ENCODE peak calls at places on chromosomes 5 and 9, in five cellular contexts. One of them, this sample, is unnamed.

GRCh38 chr9:32672478-32672877 is 37.0 kb upstream of the TAF1L start:
- DNase-seq in dorsolateral prefrontal cortex: no peak
- DNase-seq in tibial artery: no peak
- DNase-seq in astrocyte: peak; percentile 99
- DNase-seq in GM13977: no peak
- DNase-seq in this sample: no peak

GRCh38 chr9:132538071-132538470 is 44.3 kb upstream of the BARHL1 start:
- DNase-seq in tibial artery: no peak
- DNase-seq in GM13977: no peak
- DNase-seq in dorsolateral prefrontal cortex: no peak
- DNase-seq in astrocyte: no peak
- DNase-seq in this sample: no peak

GRCh38 chr9:138017200-138017599 is 139.6 kb downstream of the CACNA1B start:
- DNase-seq in GM13977: no peak
- DNase-seq in tibial artery: no peak
- DNase-seq in astrocyte: no peak
- DNase-seq in dorsolateral prefrontal cortex: no peak
- DNase-seq in this sample: no peak

GRCh38 chr9:114238919-114239879 is 83.7 kb upstream of the ORM1 start:
- DNase-seq in tibial artery: no peak
- DNase-seq in astrocyte: peak; percentile 80
- DNase-seq in dorsolateral prefrontal cortex: peak; percentile 38
- DNase-seq in GM13977: peak; percentile 46
- DNase-seq in this sample: no peak

GRCh38 chr5:67817652-67818051 is 397.9 kb upstream of the PIK3R1 start:
- DNase-seq in dorsolateral prefrontal cortex: no peak
- DNase-seq in astrocyte: no peak
- DNase-seq in tibial artery: no peak
- DNase-seq in GM13977: no peak
- DNase-seq in this sample: no peak

GRCh38 chr5:117889592-117889991 is 1098.8 kb downstream of the DTWD2 start:
- DNase-seq in tibial artery: no peak
- DNase-seq in dorsolateral prefrontal cortex: no peak
- DNase-seq in astrocyte: no peak
- DNase-seq in GM13977: no peak
- DNase-seq in this sample: no peak

GRCh38 chr9:99128133-99128406 is 23.2 kb downstream of the TGFBR1 start:
- DNase-seq in astrocyte: no peak
- DNase-seq in tibial artery: no peak
- DNase-seq in dorsolateral prefrontal cortex: no peak
- DNase-seq in GM13977: no peak
- DNase-seq in this sample: no peak

GRCh38 chr5:175842506-175842905 is 28.9 kb upstream of the CPLX2 start:
- DNase-seq in dorsolateral prefrontal cortex: no peak
- DNase-seq in GM13977: no peak
- DNase-seq in astrocyte: no peak
- DNase-seq in tibial artery: no peak
- DNase-seq in this sample: no peak

GRCh38 chr5:8628521-8628920 is 759.6 kb downstream of the MTRR start:
- DNase-seq in astrocyte: no peak
- DNase-seq in GM13977: no peak
- DNase-seq in tibial artery: no peak
- DNase-seq in dorsolateral prefrontal cortex: no peak
- DNase-seq in this sample: no peak

GRCh38 chr9:107373809-107374208 is 90.7 kb downstream of the RAD23B start:
- DNase-seq in tibial artery: no peak
- DNase-seq in dorsolateral prefrontal cortex: no peak
- DNase-seq in astrocyte: no peak
- DNase-seq in GM13977: no peak
- DNase-seq in this sample: no peak

GRCh38 chr9:94232428-94232827 is 26.7 kb upstream of the ZNF169 start:
- DNase-seq in tibial artery: no peak
- DNase-seq in GM13977: no peak
- DNase-seq in astrocyte: no peak
- DNase-seq in dorsolateral prefrontal cortex: no peak
- DNase-seq in this sample: no peak

GRCh38 chr5:180467989-180468731 is 26.0 kb upstream of the CNOT6 start:
- DNase-seq in GM13977: no peak
- DNase-seq in dorsolateral prefrontal cortex: no peak
- DNase-seq in tibial artery: no peak
- DNase-seq in astrocyte: no peak
- DNase-seq in this sample: no peak

GRCh38 chr5:38420691-38421395 is 135.6 kb downstream of the LIFR start:
- DNase-seq in tibial artery: peak; percentile 55
- DNase-seq in dorsolateral prefrontal cortex: peak; percentile 67
- DNase-seq in astrocyte: peak; percentile 36
- DNase-seq in GM13977: peak; percentile 35
- DNase-seq in this sample: peak; percentile 25

GRCh38 chr9:72203205-72203803 is 54.1 kb downstream of the GDA start:
- DNase-seq in dorsolateral prefrontal cortex: no peak
- DNase-seq in astrocyte: no peak
- DNase-seq in GM13977: peak; percentile 39
- DNase-seq in tibial artery: no peak
- DNase-seq in this sample: peak; percentile 39

GRCh38 chr5:140217299-140218026 is 42.5 kb downstream of the CYSTM1 start:
- DNase-seq in dorsolateral prefrontal cortex: no peak
- DNase-seq in GM13977: no peak
- DNase-seq in tibial artery: no peak
- DNase-seq in astrocyte: no peak
- DNase-seq in this sample: no peak

GRCh38 chr5:91379602-91380490 is 3.3 kb downstream of the ARRDC3 start:
- DNase-seq in GM13977: peak; percentile 90
- DNase-seq in dorsolateral prefrontal cortex: peak; percentile 93
- DNase-seq in tibial artery: peak; percentile 92
- DNase-seq in astrocyte: peak; percentile 72
- DNase-seq in this sample: peak; percentile 91

GRCh38 chr5:132103380-132103951 is 29.9 kb downstream of the CSF2 start:
- DNase-seq in tibial artery: peak; percentile 90
- DNase-seq in dorsolateral prefrontal cortex: no peak
- DNase-seq in astrocyte: peak; percentile 93
- DNase-seq in GM13977: peak; percentile 75
- DNase-seq in this sample: peak; percentile 80

GRCh38 chr9:111483419-111483861 is 743 bp downstream of the ECPAS start:
- DNase-seq in dorsolateral prefrontal cortex: no peak
- DNase-seq in astrocyte: no peak
- DNase-seq in tibial artery: no peak
- DNase-seq in GM13977: peak; percentile 84
- DNase-seq in this sample: peak; percentile 88

GRCh38 chr5:32713396-32714381 is 2.6 kb downstream of the NPR3 start:
- DNase-seq in tibial artery: peak; percentile 46
- DNase-seq in dorsolateral prefrontal cortex: no peak
- DNase-seq in GM13977: peak; percentile 28
- DNase-seq in astrocyte: no peak
- DNase-seq in this sample: peak; percentile 34

GRCh38 chr9:36386396-36386795 is 13.7 kb downstream of the RNF38 start:
- DNase-seq in astrocyte: no peak
- DNase-seq in tibial artery: no peak
- DNase-seq in GM13977: no peak
- DNase-seq in dorsolateral prefrontal cortex: no peak
- DNase-seq in this sample: no peak

GRCh38 chr9:129336601-129337286 is 158.7 kb upstream of the IER5L start:
- DNase-seq in astrocyte: peak; percentile 85
- DNase-seq in tibial artery: no peak
- DNase-seq in dorsolateral prefrontal cortex: peak; percentile 46
- DNase-seq in GM13977: peak; percentile 61
- DNase-seq in this sample: peak; percentile 59

GRCh38 chr5:68137451-68138190 is 77.9 kb upstream of the PIK3R1 start:
- DNase-seq in GM13977: no peak
- DNase-seq in tibial artery: no peak
- DNase-seq in astrocyte: peak; percentile 72
- DNase-seq in dorsolateral prefrontal cortex: no peak
- DNase-seq in this sample: no peak

GRCh38 chr5:123089572-123089970 is 530 bp downstream of the PRDM6 start:
- DNase-seq in astrocyte: no peak
- DNase-seq in GM13977: peak; percentile 51
- DNase-seq in dorsolateral prefrontal cortex: no peak
- DNase-seq in tibial artery: peak; percentile 34
- DNase-seq in this sample: peak; percentile 41

GRCh38 chr5:2186472-2187015 is 303.8 kb upstream of the IRX4 start:
- DNase-seq in GM13977: no peak
- DNase-seq in dorsolateral prefrontal cortex: peak; percentile 20
- DNase-seq in tibial artery: no peak
- DNase-seq in astrocyte: no peak
- DNase-seq in this sample: no peak

GRCh38 chr9:122116448-122117173 is 23.5 kb upstream of the TTLL11 start:
- DNase-seq in astrocyte: no peak
- DNase-seq in GM13977: no peak
- DNase-seq in tibial artery: no peak
- DNase-seq in dorsolateral prefrontal cortex: no peak
- DNase-seq in this sample: no peak

GRCh38 chr9:34490760-34491159 is 32.0 kb downstream of the ENHO start:
- DNase-seq in astrocyte: no peak
- DNase-seq in dorsolateral prefrontal cortex: no peak
- DNase-seq in tibial artery: no peak
- DNase-seq in GM13977: no peak
- DNase-seq in this sample: no peak

DNA sequence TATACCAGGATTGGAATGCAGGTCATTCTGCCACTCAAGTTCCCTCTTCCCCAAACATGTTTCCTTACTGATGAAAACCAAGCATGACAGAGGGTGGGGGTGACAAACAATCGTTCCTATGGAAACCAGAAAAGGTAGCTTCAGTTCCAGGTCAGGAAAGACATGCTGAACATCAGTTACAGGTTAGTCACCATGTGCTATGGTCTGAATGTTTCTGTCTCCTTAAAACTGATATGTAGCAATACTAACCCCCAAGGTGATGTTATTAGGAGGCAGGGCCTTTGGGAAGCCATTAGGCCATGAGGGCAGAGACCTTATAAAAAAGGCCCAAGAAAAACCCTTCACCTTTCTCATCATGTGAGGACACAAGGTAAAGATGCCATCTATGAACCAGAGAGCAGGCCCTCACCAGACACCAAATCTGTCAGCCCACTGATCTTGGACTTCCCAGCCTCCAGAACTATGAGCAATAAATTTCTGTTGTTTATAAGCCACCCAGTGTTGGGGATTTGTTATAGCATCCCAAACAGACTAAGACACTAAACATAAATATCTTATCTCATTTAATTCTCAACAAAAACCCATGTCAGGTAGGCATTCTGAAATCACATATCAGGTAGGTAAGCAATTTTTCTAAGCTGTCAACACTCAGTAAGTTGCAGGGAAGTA is 15.7 kb upstream of the SH3RF2 start:
- DNase-seq in tibial artery: no peak
- DNase-seq in dorsolateral prefrontal cortex: no peak
- DNase-seq in astrocyte: no peak
- DNase-seq in GM13977: no peak
- DNase-seq in this sample: no peak
- TF ChIP-seq CTCF in tibial artery: no peak
- TF ChIP-seq CTCF in dorsolateral prefrontal cortex: no peak
- TF ChIP-seq CTCF in astrocyte: no peak
- TF ChIP-seq CTCF in GM13977: no peak
- TF ChIP-seq CTCF in this sample: no peak

GRCh38 chr5:147508711-147509040 is 1.2 kb downstream of the DPYSL3 start:
- DNase-seq in GM13977: no peak
- DNase-seq in dorsolateral prefrontal cortex: no peak
- DNase-seq in tibial artery: no peak
- DNase-seq in astrocyte: no peak
- DNase-seq in this sample: no peak

GRCh38 chr5:147507480-147508126 is 2.3 kb downstream of the DPYSL3 start:
- DNase-seq in tibial artery: peak; percentile 52
- DNase-seq in dorsolateral prefrontal cortex: no peak
- DNase-seq in astrocyte: peak; percentile 78
- DNase-seq in GM13977: no peak
- DNase-seq in this sample: no peak

GRCh38 chr5:147509041-147509709 is 693 bp downstream of the DPYSL3 start:
- DNase-seq in tibial artery: peak; percentile 42
- DNase-seq in GM13977: no peak
- DNase-seq in astrocyte: no peak
- DNase-seq in dorsolateral prefrontal cortex: no peak
- DNase-seq in this sample: no peak

GRCh38 chr5:147510885-147511284 is 1.0 kb upstream of the DPYSL3 start:
- DNase-seq in GM13977: no peak
- DNase-seq in astrocyte: no peak
- DNase-seq in tibial artery: no peak
- DNase-seq in dorsolateral prefrontal cortex: no peak
- DNase-seq in this sample: no peak

GRCh38 chr5:147509710-147510651 is at the start of gene DPYSL3:
- DNase-seq in dorsolateral prefrontal cortex: peak; percentile 29
- DNase-seq in astrocyte: peak; percentile 73
- DNase-seq in tibial artery: peak; percentile 81
- DNase-seq in GM13977: peak; percentile 28
- DNase-seq in this sample: no peak
- TF ChIP-seq CTCF in dorsolateral prefrontal cortex: peak; percentile 36
- TF ChIP-seq CTCF in astrocyte: no peak
- TF ChIP-seq CTCF in tibial artery: peak; percentile 45
- TF ChIP-seq CTCF in GM13977: no peak
- TF ChIP-seq CTCF in this sample: no peak

GRCh38 chr9:95338243-95338642 is 20.7 kb upstream of the FANCC start:
- DNase-seq in tibial artery: no peak
- DNase-seq in astrocyte: no peak
- DNase-seq in GM13977: no peak
- DNase-seq in dorsolateral prefrontal cortex: no peak
- DNase-seq in this sample: no peak

GRCh38 chr9:95343725-95344287 is 26.3 kb upstream of the FANCC start:
- DNase-seq in dorsolateral prefrontal cortex: no peak
- DNase-seq in GM13977: no peak
- DNase-seq in astrocyte: peak; percentile 12
- DNase-seq in tibial artery: no peak
- DNase-seq in this sample: no peak

GRCh38 chr9:95342571-95342970 is 25.1 kb upstream of the FANCC start:
- DNase-seq in tibial artery: no peak
- DNase-seq in astrocyte: no peak
- DNase-seq in GM13977: no peak
- DNase-seq in dorsolateral prefrontal cortex: no peak
- DNase-seq in this sample: no peak

GRCh38 chr9:95344735-95345134 is 27.2 kb upstream of the FANCC start:
- DNase-seq in dorsolateral prefrontal cortex: no peak
- DNase-seq in GM13977: no peak
- DNase-seq in astrocyte: no peak
- DNase-seq in tibial artery: no peak
- DNase-seq in this sample: no peak

GRCh38 chr9:95341262-95342011 is 23.9 kb upstream of the FANCC start:
- DNase-seq in dorsolateral prefrontal cortex: peak; percentile 39
- DNase-seq in GM13977: no peak
- DNase-seq in tibial artery: no peak
- DNase-seq in astrocyte: no peak
- DNase-seq in this sample: no peak
- TF ChIP-seq CTCF in dorsolateral prefrontal cortex: no peak
- TF ChIP-seq CTCF in GM13977: peak; percentile 6
- TF ChIP-seq CTCF in tibial artery: peak; percentile 4
- TF ChIP-seq CTCF in astrocyte: no peak
- TF ChIP-seq CTCF in this sample: no peak

GRCh38 chr9:115983366-115983765 is 170.2 kb upstream of the PAPPA start:
- DNase-seq in GM13977: no peak
- DNase-seq in astrocyte: no peak
- DNase-seq in dorsolateral prefrontal cortex: no peak
- DNase-seq in tibial artery: no peak
- DNase-seq in this sample: no peak

GRCh38 chr9:115988701-115989100 is 164.9 kb upstream of the PAPPA start:
- DNase-seq in tibial artery: no peak
- DNase-seq in GM13977: no peak
- DNase-seq in dorsolateral prefrontal cortex: no peak
- DNase-seq in astrocyte: peak; percentile 46
- DNase-seq in this sample: no peak

GRCh38 chr9:115989816-115990215 is 163.8 kb upstream of the PAPPA start:
- DNase-seq in GM13977: no peak
- DNase-seq in dorsolateral prefrontal cortex: no peak
- DNase-seq in tibial artery: no peak
- DNase-seq in astrocyte: no peak
- DNase-seq in this sample: no peak

GRCh38 chr9:115985657-115986056 is 167.9 kb upstream of the PAPPA start:
- DNase-seq in dorsolateral prefrontal cortex: no peak
- DNase-seq in tibial artery: no peak
- DNase-seq in astrocyte: no peak
- DNase-seq in GM13977: no peak
- DNase-seq in this sample: no peak

GRCh38 chr9:115986508-115986907 is 167.1 kb upstream of the PAPPA start:
- DNase-seq in astrocyte: no peak
- DNase-seq in tibial artery: no peak
- DNase-seq in dorsolateral prefrontal cortex: no peak
- DNase-seq in GM13977: no peak
- DNase-seq in this sample: no peak
- TF ChIP-seq CTCF in astrocyte: no peak
- TF ChIP-seq CTCF in tibial artery: no peak
- TF ChIP-seq CTCF in dorsolateral prefrontal cortex: no peak
- TF ChIP-seq CTCF in GM13977: no peak
- TF ChIP-seq CTCF in this sample: no peak